ENCODE peak calls at places on chromosomes 1 and 21, in six cellular contexts. D is heart left ventricle, B is HepG2, A is fibroblast of lung, Q is right lobe of liver, G is lower lobe of right lung. Z is an unnamed sample. For H3K4me1, the result is how much of the 10 kb centered on the place peaks cover.

GRCh38 chr1:100217834-100218233 is 31.8 kb downstream of the DBT start:
- DNase-seq in D (no peak), Q (no peak), A (no peak), G (no peak), B (no peak), Z (no peak)

GRCh38 chr1:74237787-74238186 is 2.6 kb downstream of the TNNI3K start:
- DNase-seq in Q (no peak), A (no peak), G (no peak), B (no peak), D (no peak), Z (no peak)

GRCh38 chr1:213110349-213111300 is 59.6 kb downstream of the RPS6KC1 start:
- DNase-seq in G (no peak), A (no peak), B (no peak), D (no peak), Q (no peak), Z (no peak)

GRCh38 chr1:30929135-30929889 is 20.8 kb upstream of the SDC3 start:
- DNase-seq in A (peak), G (no peak), Q (no peak), B (peak), D (no peak), Z (peak)

GRCh38 chr1:68384872-68385390 is 64.8 kb downstream of the RPE65 start:
- DNase-seq in B (no peak), G (no peak), A (peak), D (no peak), Q (no peak), Z (no peak)

GRCh38 chr1:10965621-10966226 is 46.7 kb upstream of the TARDBP start:
- DNase-seq in A (no peak), Q (peak), B (no peak), D (no peak), G (peak), Z (no peak)

GRCh38 chr1:198024782-198025181 is 107.6 kb downstream of the LHX9 start:
- DNase-seq in B (no peak), D (no peak), A (peak), Q (no peak), G (no peak), Z (no peak)

GRCh38 chr1:229480500-229480899 is 27.6 kb downstream of the NUP133 start:
- DNase-seq in D (no peak), A (no peak), G (no peak), Q (no peak), B (no peak), Z (no peak)

GRCh38 chr1:192539450-192540132 is 36.0 kb upstream of the RGS1 start:
- DNase-seq in B (peak), Q (no peak), D (no peak), A (peak), G (no peak), Z (no peak)

GRCh38 chr1:185483647-185484450 is 166.8 kb upstream of the IVNS1ABP start:
- DNase-seq in D (no peak), A (peak), Q (no peak), G (no peak), B (no peak), Z (no peak)

GRCh38 chr1:98920441-98921110 is 84.1 kb downstream of the PLPPR5 start:
- DNase-seq in A (peak), B (no peak), Q (no peak), G (no peak), D (no peak), Z (no peak)

GRCh38 chr1:192609110-192610079 is 26.6 kb upstream of the RGS13 start:
- DNase-seq in A (no peak), D (peak), G (peak), B (no peak), Q (peak), Z (no peak)

GRCh38 chr1:228402638-228403025 is 4.0 kb downstream of the TRIM11 start:
- DNase-seq in A (no peak), Q (no peak), G (no peak), B (no peak), D (no peak), Z (no peak)

GRCh38 chr1:91621360-91621759 is 120.7 kb downstream of the CDC7 start:
- DNase-seq in A (no peak), G (no peak), D (no peak), Q (no peak), B (no peak), Z (no peak)

GRCh38 chr1:39183503-39184353 is 20.8 kb upstream of the MACF1 start:
- DNase-seq in B (peak), Q (peak), G (peak), D (no peak), A (peak), Z (no peak)

GRCh38 chr1:96291468-96291867 is 430.1 kb upstream of the PTBP2 start:
- DNase-seq in G (no peak), D (no peak), A (no peak), Q (no peak), B (no peak), Z (no peak)

GRCh38 chr1:245110406-245110805 is 44.4 kb upstream of the KIF26B start:
- DNase-seq in B (no peak), D (no peak), G (no peak), Q (no peak), A (no peak), Z (no peak)

GRCh38 chr1:11501491-11501897 is 22.5 kb downstream of the DISP3 start:
- DNase-seq in D (no peak), B (no peak), Q (no peak), G (no peak), A (no peak), Z (no peak)

GRCh38 chr1:176560681-176561080 is 97.7 kb downstream of the PAPPA2 start:
- DNase-seq in D (no peak), B (no peak), Q (no peak), G (no peak), A (peak), Z (no peak)

GRCh38 chr1:165717918-165718515 is 19.7 kb upstream of the ALDH9A1 start:
- DNase-seq in D (no peak), G (no peak), Q (no peak), B (peak), A (peak), Z (peak)

GRCh38 chr1:2403273-2403672 is 9.1 kb downstream of the PEX10 start:
- DNase-seq in B (no peak), A (no peak), G (no peak), Q (no peak), D (no peak), Z (no peak)

GRCh38 chr1:53592521-53592982 is 133.4 kb downstream of the DMRTB1 start:
- DNase-seq in A (peak), D (peak), Q (no peak), G (peak), B (no peak), Z (no peak)

GRCh38 chr1:198417041-198417440 is 123.4 kb downstream of the ATP6V1G3 start:
- DNase-seq in A (no peak), B (no peak), D (no peak), Q (no peak), G (no peak), Z (no peak)

GRCh38 chr1:2128189-2128901 is 66.2 kb downstream of the FAAP20 start:
- DNase-seq in B (no peak), D (peak), A (peak), G (peak), Q (no peak), Z (no peak)

GRCh38 chr1:51644533-51645197 is 27.8 kb downstream of the OSBPL9 start:
- DNase-seq in A (peak), B (no peak), D (no peak), Q (no peak), G (no peak), Z (no peak)

GRCh38 chr1:201490708-201491131 is 16.2 kb downstream of the CSRP1 start:
- DNase-seq in A (peak), B (no peak), G (no peak), D (no peak), Q (no peak), Z (no peak)

GRCh38 chr1:194225781-194226180 is 1039.4 kb upstream of the B3GALT2 start:
- DNase-seq in B (no peak), Q (no peak), G (no peak), D (no peak), A (peak), Z (no peak)

GRCh38 chr1:100320311-100321097 is 31.8 kb upstream of the CDC14A start:
- DNase-seq in Q (no peak), A (no peak), D (no peak), B (peak), G (no peak), Z (no peak)

GRCh38 chr1:46303872-46304326 is 401 bp downstream of the UQCRH start:
- DNase-seq in G (no peak), Q (no peak), D (no peak), B (no peak), A (no peak), Z (no peak)

GRCh38 chr1:175968486-175969182 is 225.2 kb upstream of the TNR start:
- DNase-seq in G (no peak), D (no peak), Q (no peak), B (no peak), A (peak), Z (no peak)

GRCh38 chr1:2632051-2632430 is 775 bp downstream of the MMEL1 start:
- DNase-seq in Q (no peak), D (peak), A (no peak), B (no peak), G (no peak), Z (no peak)

GRCh38 chr1:24768873-24769605 is 23.8 kb downstream of the CLIC4 start:
- DNase-seq in B (no peak), D (no peak), A (no peak), Q (no peak), G (no peak), Z (no peak)
- H3K4me1 ChIP-seq in B (half or more), D (half or more), A (under half), Q (under half), G (half or more), Z (under half)

GRCh38 chr1:27548858-27549719 is 54.9 kb downstream of the AHDC1 start:
- DNase-seq in G (no peak), B (no peak), D (no peak), A (no peak), Q (peak), Z (no peak)

GRCh38 chr1:27549807-27550408 is 54.0 kb downstream of the AHDC1 start:
- DNase-seq in B (no peak), G (no peak), Q (no peak), D (no peak), A (no peak), Z (no peak)

GRCh38 chr1:27551953-27552312 is 52.0 kb downstream of the AHDC1 start:
- DNase-seq in Q (no peak), G (no peak), D (no peak), B (no peak), A (no peak), Z (no peak)

GRCh38 chr1:27551170-27551952 is 52.6 kb downstream of the AHDC1 start:
- DNase-seq in B (no peak), Q (no peak), D (no peak), G (no peak), A (no peak), Z (no peak)

GRCh38 chr1:27550510-27551169 is 53.3 kb downstream of the AHDC1 start:
- DNase-seq in B (no peak), G (no peak), Q (no peak), D (no peak), A (no peak), Z (no peak)
- H3K27ac ChIP-seq in B (no peak), G (no peak), Q (no peak), D (no peak), A (no peak), Z (no peak)

DNA sequence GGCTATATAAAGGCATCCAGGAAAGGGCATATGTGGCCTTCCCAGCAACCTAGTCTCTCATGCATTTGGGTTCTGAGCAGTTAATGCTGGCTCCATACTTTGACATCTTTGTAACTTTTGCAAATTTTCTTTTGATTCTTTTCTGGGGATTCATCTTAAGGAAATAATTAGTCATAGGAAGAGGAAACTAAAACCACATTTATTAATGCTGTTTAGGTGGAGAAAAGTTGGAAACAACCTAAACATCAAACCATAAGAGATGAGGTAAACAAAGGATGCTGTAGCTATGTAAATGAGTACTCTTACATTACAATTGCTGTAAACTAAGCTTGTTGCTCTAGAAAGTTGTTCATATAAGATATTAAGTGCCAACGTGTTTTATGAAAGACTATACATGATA is 71.7 kb downstream of the HIVEP3 start:
- DNase-seq in Q (no peak), A (no peak), G (no peak), B (no peak), D (no peak), Z (no peak)
- H3K4me1 ChIP-seq in Q (under half), A (under half), G (under half), B (under half), D (under half), Z (under half)

GRCh38 chr21:35095859-35096291 is 46.8 kb upstream of the RUNX1 start:
- DNase-seq in A (peak), D (no peak), G (no peak), B (no peak), Q (no peak), Z (no peak)

GRCh38 chr21:35096959-35097358 is 47.9 kb upstream of the RUNX1 start:
- DNase-seq in B (no peak), Q (no peak), G (no peak), D (no peak), A (no peak), Z (no peak)

GRCh38 chr21:35099310-35099709 is 50.2 kb upstream of the RUNX1 start:
- DNase-seq in B (no peak), Q (no peak), A (no peak), D (no peak), G (no peak), Z (no peak)

GRCh38 chr21:35100351-35100771 is 51.3 kb upstream of the RUNX1 start:
- DNase-seq in B (no peak), D (no peak), G (no peak), Q (no peak), A (peak), Z (no peak)

GRCh38 chr21:35097525-35097924 is 48.4 kb upstream of the RUNX1 start:
- DNase-seq in G (no peak), D (no peak), A (no peak), B (no peak), Q (no peak), Z (no peak)
- H3K27ac ChIP-seq in G (no peak), D (no peak), A (no peak), B (no peak), Q (no peak), Z (no peak)

GRCh38 chr1:153537376-153537730 is 1.6 kb upstream of the S100A6 start:
- DNase-seq in D (no peak), Q (no peak), G (no peak), A (no peak), B (no peak), Z (no peak)

GRCh38 chr1:153535664-153536585 is at the start of gene S100A6:
- DNase-seq in A (peak), B (peak), G (peak), D (peak), Q (peak), Z (no peak)

GRCh38 chr1:153538315-153538821 is 2.4 kb downstream of the S100A5 start:
- DNase-seq in A (peak), D (no peak), B (peak), Q (no peak), G (no peak), Z (peak)

GRCh38 chr1:153534933-153535663 is 693 bp downstream of the S100A6 start:
- DNase-seq in D (peak), G (peak), Q (no peak), A (peak), B (no peak), Z (no peak)

DNA sequence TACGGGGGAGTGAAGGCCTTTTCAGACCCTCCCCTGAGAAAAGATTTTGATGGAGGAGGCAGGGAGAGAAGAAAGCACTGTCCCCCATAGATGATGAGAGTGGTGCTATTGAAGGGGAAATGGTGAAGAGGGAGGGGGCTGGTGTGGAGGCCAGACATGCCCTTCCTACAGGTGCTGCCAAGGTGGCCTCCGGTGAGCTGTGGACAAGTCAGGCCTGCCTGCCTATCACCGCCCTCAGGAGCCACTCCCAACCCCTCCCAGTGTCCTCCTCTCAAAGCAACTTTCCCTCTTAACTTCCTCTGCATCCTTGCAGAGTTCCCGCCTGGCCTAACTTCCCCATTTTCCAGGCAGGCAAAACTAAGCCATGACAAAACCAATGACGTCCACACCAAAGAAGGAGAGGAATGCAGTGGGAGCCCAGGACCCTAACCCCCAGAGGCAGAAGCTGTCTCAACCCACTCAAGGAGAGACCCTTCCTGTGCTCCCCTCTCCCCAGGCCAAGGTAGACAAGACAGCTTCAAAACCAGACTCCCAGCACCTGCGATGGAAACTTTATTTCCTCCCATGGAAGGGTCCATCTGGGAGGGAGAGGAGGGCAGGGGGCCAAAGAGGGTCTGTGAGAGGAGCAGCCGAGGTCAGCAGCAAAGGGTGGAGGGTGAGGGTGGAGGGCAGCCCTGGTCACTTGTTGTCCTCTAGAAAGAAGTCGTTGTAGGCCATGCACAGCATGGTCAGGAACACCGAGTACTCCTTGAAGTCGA is 1.0 kb upstream of the S100A6 start:
- DNase-seq in B (no peak), A (no peak), D (no peak), G (peak), Q (no peak), Z (no peak)
- H3K4me1 ChIP-seq in B (half or more), A (under half), D (under half), G (half or more), Q (under half), Z (under half)

DNA sequence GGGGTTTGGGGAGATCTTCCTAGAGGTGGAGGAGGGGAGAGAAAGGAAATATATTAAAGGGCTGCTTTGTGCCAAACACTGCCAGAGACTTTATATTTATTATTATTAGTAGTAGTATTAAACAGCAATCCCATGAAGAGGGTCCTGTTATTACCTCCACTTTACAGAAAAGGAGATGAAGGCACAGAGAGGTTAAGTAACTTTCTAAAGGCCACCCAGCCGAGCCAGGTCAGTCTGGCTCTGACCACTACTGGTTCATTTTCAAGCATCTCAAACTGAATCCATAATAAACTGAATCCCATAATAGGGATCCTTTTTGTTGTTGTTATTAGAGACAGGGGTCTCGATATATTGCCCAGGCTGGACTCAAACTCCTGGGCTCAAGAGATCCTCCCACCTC is 12.6 kb downstream of the NCMAP start:
- DNase-seq in G (no peak), B (no peak), Q (no peak), A (no peak), D (no peak), Z (no peak)
- H3K27ac ChIP-seq in G (peak), B (peak), Q (peak), A (no peak), D (no peak), Z (no peak)

GRCh38 chr1:33426906-33427305 is 4.0 kb downstream of the PHC2 start:
- DNase-seq in B (no peak), Q (no peak), G (no peak), A (no peak), D (no peak), Z (no peak)
- H3K4me1 ChIP-seq in B (under half), Q (under half), G (under half), A (under half), D (under half), Z (under half)

GRCh38 chr1:169062152-169062551 is 44.3 kb upstream of the ATP1B1 start:
- DNase-seq in A (no peak), B (no peak), G (no peak), D (no peak), Q (no peak), Z (no peak)

GRCh38 chr1:169064103-169064502 is 42.4 kb upstream of the ATP1B1 start:
- DNase-seq in Q (no peak), A (no peak), B (no peak), G (no peak), D (no peak), Z (no peak)

GRCh38 chr1:169060906-169061683 is 45.4 kb upstream of the ATP1B1 start:
- DNase-seq in D (no peak), A (peak), Q (no peak), G (peak), B (no peak), Z (no peak)

GRCh38 chr1:169059391-169059790 is 47.1 kb upstream of the ATP1B1 start:
- DNase-seq in Q (no peak), B (no peak), G (no peak), D (no peak), A (no peak), Z (no peak)

DNA sequence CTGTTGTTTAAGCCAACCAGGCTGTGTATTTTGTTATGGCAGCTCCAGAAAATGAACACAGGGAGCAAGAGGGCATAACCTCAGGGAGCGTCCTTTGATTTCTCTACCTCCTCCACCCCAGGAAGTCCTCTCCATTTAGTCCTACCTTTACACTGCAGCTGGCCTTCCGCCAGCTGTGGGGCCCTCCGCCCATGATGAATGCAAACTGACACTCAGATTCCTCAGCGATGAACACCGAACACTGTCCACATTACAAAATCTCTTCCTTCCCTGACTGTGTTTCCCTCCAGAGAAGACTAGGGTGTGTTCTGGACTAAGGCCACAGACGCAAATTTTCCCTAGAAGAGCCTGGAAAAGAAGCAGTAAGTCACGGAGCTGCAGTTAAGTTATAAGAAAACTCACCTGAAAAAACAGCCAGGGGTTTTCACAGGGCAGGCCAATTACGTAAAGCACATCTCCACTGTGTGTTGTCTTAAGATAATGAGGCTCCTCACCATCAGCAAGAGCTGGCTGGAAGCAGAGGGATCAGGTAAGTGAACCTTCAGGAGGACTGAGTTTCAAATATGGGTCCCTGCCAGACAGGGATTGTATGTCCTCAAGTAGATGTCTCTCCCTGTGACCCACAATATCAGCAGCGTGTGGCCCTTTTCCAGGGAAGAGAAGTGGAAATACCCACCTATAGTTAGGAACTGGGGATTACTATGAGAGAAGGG is 46.3 kb upstream of the ATP1B1 start:
- DNase-seq in Q (no peak), B (peak), A (no peak), D (no peak), G (no peak), Z (no peak)
- H3K27ac ChIP-seq in Q (no peak), B (peak), A (no peak), D (no peak), G (peak), Z (no peak)

Z was measured in iPS DF 6.9.